ENCODE peak calls at places on chromosome 2, in five cellular contexts. B is bronchial epithelial cell; T is breast epithelium; D is colonic mucosa; F is naive thymus-derived CD4-positive, alpha-beta T cell. U is an unnamed sample.

GRCh38 chr2:46315103-46315890 is 18.1 kb downstream of the EPAS1 start:
- DNase-seq in F (no peak), D (peak; percentile 87), B (peak; percentile 96), T (peak; percentile 90), U (no peak)

GRCh38 chr2:113010088-113010487 is 4.8 kb downstream of the IL36A start:
- DNase-seq in T (no peak), F (no peak), B (no peak), D (no peak), U (no peak)

GRCh38 chr2:63056309-63057065 is 5.9 kb downstream of the OTX1 start:
- DNase-seq in D (peak; percentile 46), T (no peak), B (no peak), F (no peak), U (no peak)

GRCh38 chr2:54341656-54342055 is 85.6 kb upstream of the TSPYL6 start:
- DNase-seq in D (no peak), T (no peak), B (no peak), F (no peak), U (no peak)

GRCh38 chr2:146806295-146807005 is 1038.4 kb upstream of the ACVR2A start:
- DNase-seq in B (peak; percentile 39), D (no peak), T (no peak), F (no peak), U (no peak)

GRCh38 chr2:43714164-43714563 is 37.9 kb upstream of the C1GALT1C1L start:
- DNase-seq in T (no peak), D (no peak), B (peak; percentile 85), F (no peak), U (no peak)

GRCh38 chr2:69538872-69539548 is 101.8 kb upstream of the NFU1 start:
- DNase-seq in F (no peak), B (peak; percentile 58), T (no peak), D (no peak), U (peak; percentile 21)

GRCh38 chr2:241863021-241863954 is 4.6 kb upstream of the PDCD1 start:
- DNase-seq in F (no peak), T (no peak), B (no peak), D (no peak), U (no peak)

GRCh38 chr2:166373951-166374350 is 1.8 kb downstream of the SCN9A start:
- DNase-seq in F (no peak), D (no peak), B (peak; percentile 91), T (no peak), U (no peak)

GRCh38 chr2:142742301-142743214 is 134.9 kb upstream of the KYNU start:
- DNase-seq in T (no peak), B (peak; percentile 82), D (no peak), F (no peak), U (no peak)

GRCh38 chr2:17877811-17878221 is 651 bp upstream of the KCNS3 start:
- DNase-seq in B (no peak), T (no peak), D (peak; percentile 36), F (no peak), U (no peak)

GRCh38 chr2:66432801-66433694 is 1.9 kb upstream of the MEIS1 start:
- DNase-seq in B (peak; percentile 88), D (peak; percentile 87), T (peak; percentile 89), F (no peak), U (peak; percentile 94)

GRCh38 chr2:66435549-66435875 is 587 bp downstream of the MEIS1 start:
- DNase-seq in B (no peak), F (no peak), T (no peak), D (no peak), U (no peak)

GRCh38 chr2:66434679-66435548 is at the start of gene MEIS1:
- DNase-seq in F (no peak), B (peak; percentile 93), T (peak; percentile 89), D (peak; percentile 87), U (peak; percentile 93)

GRCh38 chr2:66433695-66433944 is 1.3 kb upstream of the MEIS1 start:
- DNase-seq in T (no peak), D (no peak), F (no peak), B (no peak), U (no peak)

GRCh38 chr2:66433945-66434678 is 813 bp upstream of the MEIS1 start:
- DNase-seq in D (no peak), T (no peak), F (no peak), B (peak; percentile 55), U (peak; percentile 78)
- H3K27me3 ChIP-seq in D (peaks cover 14% of the 10 kb centered on the region), T (no peaks in the 10 kb centered on the region), F (no peaks in the 10 kb centered on the region), B (no peaks in the 10 kb centered on the region), U (no peaks in the 10 kb centered on the region)

DNA sequence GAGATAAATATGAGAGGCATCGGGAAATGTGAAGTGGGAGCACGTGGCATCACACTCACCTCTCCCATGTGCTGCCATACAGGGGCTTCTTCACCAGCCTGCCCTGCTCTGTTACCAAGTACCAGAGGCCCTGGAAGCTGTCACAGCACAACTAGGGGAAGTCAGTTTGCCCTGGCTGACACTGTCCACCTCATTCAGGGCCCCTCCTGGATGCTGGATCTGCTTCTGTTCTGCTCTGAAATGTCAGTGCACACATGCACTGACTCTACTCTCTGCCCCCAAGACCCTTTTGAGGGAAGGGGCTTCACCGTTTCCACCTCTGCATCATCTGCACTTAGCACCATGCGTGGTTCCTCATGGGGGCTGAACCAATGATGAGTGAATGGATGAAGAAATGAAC is 311.1 kb downstream of the EN1 start:
- DNase-seq in B (no peak), F (no peak), T (no peak), D (no peak), U (no peak)
- H3K27me3 ChIP-seq in B (no peaks in the 10 kb centered on the region), F (no peaks in the 10 kb centered on the region), T (no peaks in the 10 kb centered on the region), D (no peaks in the 10 kb centered on the region), U (no peaks in the 10 kb centered on the region)

GRCh38 chr2:72919414-72920316 is 2.3 kb downstream of the EMX1 start:
- DNase-seq in F (no peak), T (no peak), D (no peak), B (no peak), U (no peak)
- H3K27me3 ChIP-seq in F (peaks cover 17% of the 10 kb centered on the region), T (peaks cover 100% of the 10 kb centered on the region), D (peaks cover 93% of the 10 kb centered on the region), B (peaks cover 76% of the 10 kb centered on the region), U (peaks cover 6% of the 10 kb centered on the region)

GRCh38 chr2:176081993-176082884 is 1.5 kb downstream of the EVX2 start:
- DNase-seq in B (no peak), T (no peak), D (peak; percentile 21), F (no peak), U (no peak)

GRCh38 chr2:176083796-176084261 is at the start of gene EVX2:
- DNase-seq in T (no peak), F (no peak), D (no peak), B (no peak), U (no peak)

GRCh38 chr2:176081451-176081992 is 2.2 kb downstream of the EVX2 start:
- DNase-seq in D (no peak), B (no peak), T (no peak), F (no peak), U (no peak)

GRCh38 chr2:176084629-176085119 is 912 bp upstream of the EVX2 start:
- DNase-seq in B (no peak), D (no peak), F (no peak), T (no peak), U (no peak)

DNA sequence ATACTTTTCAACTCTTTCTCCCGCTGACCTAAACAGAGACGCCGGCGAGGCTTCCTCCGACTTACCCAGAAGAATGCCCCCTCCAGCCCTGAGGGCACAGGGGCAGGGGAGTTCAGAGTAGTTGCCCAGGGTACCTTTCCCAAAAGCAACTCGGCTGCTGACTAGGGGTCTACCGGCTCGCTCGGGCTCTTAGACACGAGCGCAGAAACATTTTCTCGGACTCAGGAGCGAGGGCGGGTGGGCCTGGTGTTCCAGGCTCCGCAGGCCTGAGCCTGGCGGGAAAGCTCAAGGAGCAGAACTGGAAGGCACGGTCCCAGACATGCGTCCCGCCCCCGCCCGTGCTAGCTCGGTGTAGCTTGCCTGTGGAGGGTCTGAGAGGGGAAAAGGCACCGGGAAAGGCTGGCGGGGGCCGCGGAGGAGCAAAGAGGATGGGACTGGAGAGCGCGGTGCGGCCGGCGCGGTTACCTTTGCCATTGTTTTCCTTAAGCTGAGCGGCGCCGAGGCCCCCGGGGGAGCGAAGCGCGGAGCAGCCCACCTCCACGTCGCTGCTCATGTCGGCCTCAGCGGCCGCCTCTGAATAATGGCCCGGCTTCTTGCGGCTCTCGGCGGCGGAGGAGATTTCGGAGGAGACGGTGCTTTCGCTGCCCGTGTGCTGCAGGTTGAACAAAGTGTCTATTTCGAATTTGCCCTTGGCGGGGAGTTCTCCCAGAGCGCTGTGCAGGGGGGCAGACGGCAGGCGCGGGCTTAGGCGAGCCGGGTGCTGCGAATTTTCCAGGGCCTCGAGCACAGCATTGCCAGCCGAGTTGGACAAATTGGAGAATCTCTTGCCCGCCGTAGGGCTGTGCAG is 654 bp downstream of the EVX2 start:
- DNase-seq in F (no peak), B (no peak), T (no peak), D (peak; percentile 16), U (no peak)
- H3K27me3 ChIP-seq in F (peaks cover 37% of the 10 kb centered on the region), B (peaks cover 88% of the 10 kb centered on the region), T (peaks cover 98% of the 10 kb centered on the region), D (peaks cover 98% of the 10 kb centered on the region), U (peaks cover 21% of the 10 kb centered on the region)

GRCh38 chr2:219437690-219438089 is 3.0 kb downstream of the SPEG start:
- DNase-seq in T (no peak), B (no peak), F (no peak), D (no peak), U (no peak)

GRCh38 chr2:219440388-219441256 is 6.0 kb downstream of the SPEG start:
- DNase-seq in F (no peak), D (no peak), T (no peak), B (peak; percentile 69), U (no peak)

GRCh38 chr2:219441451-219442205 is 7.0 kb downstream of the SPEG start:
- DNase-seq in D (no peak), F (peak; percentile 49), B (peak; percentile 39), T (no peak), U (peak; percentile 72)

GRCh38 chr2:219438453-219438852 is 3.8 kb downstream of the SPEG start:
- DNase-seq in B (no peak), T (no peak), D (no peak), F (no peak), U (no peak)

DNA sequence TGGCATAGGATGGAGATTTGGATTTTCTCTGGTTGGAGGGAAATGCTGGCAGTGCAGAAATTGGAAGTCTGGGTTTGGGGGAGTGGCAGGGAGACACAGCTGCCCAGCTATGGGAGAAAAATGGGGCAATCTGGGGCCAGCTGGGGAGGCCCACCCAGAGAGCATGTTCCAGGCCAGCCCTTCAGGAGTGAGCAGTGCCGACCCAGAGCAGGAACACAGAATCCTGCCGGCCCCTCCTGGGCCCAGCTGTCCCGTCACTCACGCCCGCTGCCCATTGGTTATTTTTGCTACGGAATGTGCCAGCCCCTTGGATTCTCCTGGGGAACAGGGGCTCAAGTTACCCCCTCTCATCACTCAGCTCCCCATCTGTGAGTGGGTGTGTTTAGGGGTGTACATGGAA is 4.9 kb downstream of the SPEG start:
- DNase-seq in D (no peak), B (no peak), T (no peak), F (no peak), U (no peak)
- H3K27me3 ChIP-seq in D (peaks cover 39% of the 10 kb centered on the region), B (peaks cover 4% of the 10 kb centered on the region), T (peaks cover 15% of the 10 kb centered on the region), F (peaks cover 6% of the 10 kb centered on the region), U (no peaks in the 10 kb centered on the region)